ENCODE peak calls at places on chromosome 18, in eight cellular contexts. P is endothelial cell, R is A549, Z is type B pancreatic cell, X is right cardiac atrium, F is T-helper 17 cell, H is NCI-H1436, B is progenitor cell of endocrine pancreas. U is an unnamed sample.

GRCh38 chr18:12397793-12398192 is 9.9 kb upstream of the PRELID3A start:
- DNase-seq in P (no peak), R (no peak), Z (no peak), X (no peak), F (no peak), H (no peak), B (no peak), U (no peak)

GRCh38 chr18:79818036-79818435 is 20.3 kb downstream of the KCNG2 start:
- DNase-seq in P (no peak), R (no peak), Z (no peak), X (no peak), F (no peak), H (no peak), B (no peak), U (no peak)

GRCh38 chr18:7535436-7536190 is 31.5 kb upstream of the PTPRM start:
- DNase-seq in P (no peak), R (no peak), Z (no peak), X (no peak), F (no peak), H (no peak), B (no peak), U (no peak)

GRCh38 chr18:32420084-32420483 is 50.6 kb downstream of the GAREM1 start:
- DNase-seq in P (no peak), R (no peak), Z (no peak), X (no peak), F (no peak), H (no peak), B (no peak), U (no peak)

GRCh38 chr18:56475250-56475649 is 163.1 kb downstream of the TXNL1 start:
- DNase-seq in P (no peak), R (peak), Z (no peak), X (no peak), F (no peak), H (no peak), B (no peak), U (no peak)

GRCh38 chr18:36308711-36309435 is 11.4 kb downstream of the FHOD3 start:
- DNase-seq in P (no peak), R (no peak), Z (no peak), X (no peak), F (no peak), H (no peak), B (no peak), U (no peak)

GRCh38 chr18:61882296-61883004 is 10.4 kb downstream of the RNF152 start:
- DNase-seq in P (no peak), R (no peak), Z (no peak), X (no peak), F (no peak), H (no peak), B (no peak), U (no peak)

GRCh38 chr18:75538727-75539126 is 111.2 kb upstream of the SMIM21 start:
- DNase-seq in P (no peak), R (no peak), Z (no peak), X (no peak), F (no peak), H (no peak), B (no peak), U (no peak)

GRCh38 chr18:5488844-5489243 is 55.0 kb downstream of the EPB41L3 start:
- DNase-seq in P (no peak), R (no peak), Z (no peak), X (no peak), F (no peak), H (no peak), B (no peak), U (no peak)

GRCh38 chr18:45448871-45449270 is 166.4 kb upstream of the SLC14A2 start:
- DNase-seq in P (no peak), R (no peak), Z (no peak), X (no peak), F (no peak), H (no peak), B (no peak), U (no peak)

GRCh38 chr18:67001052-67001451 is 397.2 kb upstream of the CDH19 start:
- DNase-seq in P (no peak), R (no peak), Z (no peak), X (no peak), F (no peak), H (no peak), B (no peak), U (no peak)

GRCh38 chr18:11775436-11775835 is 75.8 kb upstream of the CHMP1B start:
- DNase-seq in P (no peak), R (no peak), Z (no peak), X (no peak), F (no peak), H (no peak), B (no peak), U (no peak)

GRCh38 chr18:63949068-63949737 is at the start of gene HMSD:
- DNase-seq in P (peak), R (peak), Z (no peak), X (peak), F (peak), H (peak), B (peak), U (peak)

GRCh38 chr18:54052259-54052658 is 172.2 kb downstream of the MBD2 start:
- DNase-seq in P (no peak), R (no peak), Z (no peak), X (no peak), F (no peak), H (no peak), B (no peak), U (no peak)

GRCh38 chr18:74510770-74511095 is 14.6 kb downstream of the CNDP2 start:
- DNase-seq in P (no peak), R (no peak), Z (no peak), X (no peak), F (no peak), H (no peak), B (no peak), U (no peak)

GRCh38 chr18:22250591-22250996 is 81.2 kb downstream of the GATA6 start:
- DNase-seq in P (no peak), R (no peak), Z (no peak), X (no peak), F (no peak), H (no peak), B (no peak), U (no peak)

GRCh38 chr18:77071711-77072292 is 60.8 kb downstream of the MBP start:
- DNase-seq in P (no peak), R (peak), Z (no peak), X (peak), F (peak), H (no peak), B (no peak), U (peak)

GRCh38 chr18:36762074-36762473 is 66.7 kb downstream of the TPGS2 start:
- DNase-seq in P (no peak), R (no peak), Z (no peak), X (no peak), F (no peak), H (no peak), B (no peak), U (no peak)

GRCh38 chr18:42545825-42546224 is 569.7 kb downstream of the RIT2 start:
- DNase-seq in P (no peak), R (no peak), Z (no peak), X (no peak), F (no peak), H (no peak), B (no peak), U (no peak)

GRCh38 chr18:41753826-41754225 is 201.2 kb upstream of the PIK3C3 start:
- DNase-seq in P (no peak), R (no peak), Z (no peak), X (no peak), F (no peak), H (no peak), B (no peak), U (no peak)

GRCh38 chr18:60446821-60447220 is 74.2 kb upstream of the MC4R start:
- DNase-seq in P (no peak), R (no peak), Z (no peak), X (no peak), F (no peak), H (peak), B (no peak), U (no peak)

GRCh38 chr18:36411745-36412168 is 114.2 kb downstream of the FHOD3 start:
- DNase-seq in P (peak), R (peak), Z (no peak), X (no peak), F (no peak), H (no peak), B (no peak), U (no peak)